ENCODE peak calls at places on chromosome 9, in eight cellular contexts. A is cardiac muscle cell, B is ovary, F is cardiac fibroblast, M is spleen, Q is fibroblast of the aortic adventitia, K is AG09319, S is glutamatergic neuron. R is an unnamed sample.

GRCh38 chr9:114827658-114828360 is 22.0 kb upstream of the TNFSF15 start:
- DNase-seq in Q (no peak), B (no peak), A (no peak), F (no peak), S (no peak), K (no peak), M (no peak), R (no peak)

GRCh38 chr9:109816490-109816889 is 36.5 kb downstream of the PALM2AKAP2 start:
- DNase-seq in M (no peak), K (peak), F (peak), A (peak), Q (peak), S (no peak), B (no peak), R (no peak)

GRCh38 chr9:80175286-80175906 is 603.6 kb downstream of the TLE4 start:
- DNase-seq in M (no peak), Q (peak), S (peak), A (peak), B (no peak), F (peak), K (peak), R (no peak)

GRCh38 chr9:34279431-34279830 is 49.6 kb downstream of the KIF24 start:
- DNase-seq in Q (no peak), B (no peak), F (peak), K (no peak), M (no peak), S (no peak), A (peak), R (no peak)

GRCh38 chr9:84953797-84954695 is 284.5 kb downstream of the NTRK2 start:
- DNase-seq in M (peak), S (peak), F (peak), Q (peak), B (peak), A (peak), K (peak), R (peak)

GRCh38 chr9:98944130-98945074 is 695 bp downstream of the COL15A1 start:
- DNase-seq in B (peak), S (peak), K (no peak), F (peak), M (no peak), A (peak), Q (no peak), R (no peak)

GRCh38 chr9:114000671-114001409 is 77.3 kb downstream of the AMBP start:
- DNase-seq in Q (peak), S (no peak), A (no peak), B (peak), K (no peak), M (peak), F (no peak), R (no peak)

GRCh38 chr9:3525088-3525835 is 539 bp downstream of the RFX3 start:
- DNase-seq in S (peak), A (no peak), M (peak), F (peak), K (no peak), Q (no peak), B (no peak), R (peak)

GRCh38 chr9:37984672-37985611 is 81.0 kb upstream of the SLC25A51 start:
- DNase-seq in F (peak), S (no peak), M (peak), K (no peak), Q (peak), B (no peak), A (peak), R (no peak)

GRCh38 chr9:136705564-136705963 is 6.8 kb upstream of the DIPK1B start:
- DNase-seq in B (no peak), F (no peak), S (no peak), K (no peak), M (no peak), Q (no peak), A (no peak), R (no peak)

GRCh38 chr9:87383341-87384150 is 114.1 kb upstream of the DAPK1 start:
- DNase-seq in S (no peak), Q (peak), B (no peak), K (no peak), M (no peak), F (no peak), A (no peak), R (no peak)

GRCh38 chr9:120612218-120612617 is 32.3 kb upstream of the CDK5RAP2 start:
- DNase-seq in S (no peak), M (no peak), K (no peak), B (no peak), A (peak), Q (no peak), F (peak), R (no peak)

GRCh38 chr9:128635266-128636023 is 21.2 kb downstream of the DYNC2I2 start:
- DNase-seq in B (peak), S (peak), M (peak), K (peak), F (peak), A (peak), Q (peak), R (peak)
- TF ChIP-seq CTCF in B (peak), S (peak), M (peak), K (peak), F (peak), A (peak), Q (peak), R (peak)

DNA sequence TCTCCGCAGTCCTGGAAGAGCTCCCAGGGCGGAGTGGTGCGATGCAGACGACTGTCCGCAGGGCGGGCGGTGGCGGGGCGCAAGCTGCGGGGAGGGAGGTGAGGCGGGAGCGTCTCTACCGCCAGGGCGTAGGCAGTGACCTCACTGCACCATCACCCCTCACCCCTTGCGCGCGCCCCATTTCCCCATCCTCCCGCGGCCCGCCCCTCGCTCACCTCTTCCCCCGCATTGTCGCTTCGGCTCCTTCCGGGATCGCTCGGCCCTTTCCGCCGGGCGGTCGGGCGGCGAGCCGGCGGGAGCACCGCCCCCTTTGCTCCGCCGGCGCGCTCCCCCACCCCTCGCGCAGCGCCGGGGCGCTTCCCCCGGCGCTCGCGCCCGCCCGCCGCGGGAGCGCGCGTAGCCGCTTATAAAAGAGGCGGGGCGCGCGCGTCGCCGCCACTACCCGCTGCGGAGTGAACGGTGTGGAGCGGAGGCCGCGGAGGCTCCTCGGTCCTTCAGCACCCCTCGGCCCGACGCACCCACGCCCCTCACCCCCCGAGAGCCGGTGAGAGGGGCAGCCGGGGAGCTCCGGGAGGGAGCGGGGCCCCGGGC is at the start of gene SPTAN1:
- DNase-seq in K (peak), M (peak), A (peak), S (peak), B (peak), Q (peak), F (peak), R (peak)
- TF ChIP-seq CTCF in K (no peak), M (peak), A (no peak), S (no peak), B (no peak), Q (no peak), F (no peak), R (no peak)

DNA sequence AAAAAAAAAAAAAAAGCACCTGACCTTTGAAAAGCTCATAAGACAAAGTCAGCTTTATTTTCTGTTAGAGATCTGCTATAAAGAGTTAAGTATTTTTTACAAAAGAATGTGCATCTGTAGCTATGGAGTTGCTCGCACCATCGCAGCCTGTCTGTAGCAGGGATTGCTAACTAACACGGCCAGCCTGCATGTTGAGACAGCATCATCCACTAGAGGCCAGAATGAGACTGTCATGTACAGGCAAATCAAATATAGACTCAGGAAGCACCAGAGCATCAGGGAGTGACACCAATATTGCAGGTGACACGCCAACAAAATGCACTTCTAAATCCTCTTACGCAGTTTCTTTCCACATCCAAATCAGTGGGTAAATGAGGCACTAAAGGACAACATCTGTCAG is 136.3 kb upstream of the RASEF start:
- DNase-seq in M (no peak), A (peak), S (peak), F (peak), B (peak), Q (peak), K (peak), R (no peak)
- TF ChIP-seq CTCF in M (peak), A (peak), S (peak), F (peak), B (peak), Q (peak), K (peak), R (peak)

GRCh38 chr9:90547896-90548295 is 94.7 kb downstream of the DIRAS2 start:
- DNase-seq in B (no peak), K (no peak), S (no peak), F (no peak), A (no peak), Q (no peak), M (no peak), R (no peak)
- TF ChIP-seq CTCF in B (no peak), K (no peak), S (no peak), F (no peak), A (peak), Q (no peak), M (no peak), R (no peak)

GRCh38 chr9:129875687-129876395 is 40.6 kb downstream of the USP20 start:
- DNase-seq in B (no peak), A (no peak), M (no peak), F (no peak), S (peak), K (no peak), Q (no peak), R (no peak)

GRCh38 chr9:129873563-129873962 is 38.3 kb downstream of the USP20 start:
- DNase-seq in A (no peak), M (no peak), S (no peak), K (no peak), B (no peak), F (no peak), Q (no peak), R (no peak)

GRCh38 chr9:129874261-129875101 is 39.2 kb downstream of the USP20 start:
- DNase-seq in K (no peak), A (no peak), S (no peak), F (no peak), B (no peak), M (no peak), Q (no peak), R (no peak)

GRCh38 chr9:129876815-129877214 is 41.6 kb downstream of the USP20 start:
- DNase-seq in K (no peak), A (no peak), M (no peak), F (no peak), S (no peak), Q (no peak), B (no peak), R (no peak)

DNA sequence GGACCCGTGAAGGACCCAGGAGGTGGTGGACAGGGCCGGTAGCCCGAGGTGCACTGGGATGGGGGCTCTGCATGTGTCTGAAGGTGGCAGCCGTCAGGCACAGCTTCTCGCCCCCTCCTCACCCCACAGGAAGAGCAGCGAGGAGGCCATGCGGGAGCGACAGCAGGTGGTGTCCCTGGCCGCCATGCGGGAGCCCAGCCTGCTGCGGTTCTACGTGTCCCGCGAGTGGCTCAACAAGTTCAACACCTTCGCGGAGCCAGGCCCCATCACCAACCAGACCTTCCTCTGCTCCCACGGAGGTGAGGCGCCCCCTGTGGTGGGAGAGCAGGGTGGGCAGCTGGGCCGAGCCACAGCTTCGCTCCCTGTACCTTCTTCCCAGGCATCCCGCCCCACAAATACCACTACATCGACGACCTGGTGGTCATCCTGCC is 39.9 kb downstream of the USP20 start:
- DNase-seq in S (peak), A (no peak), F (no peak), M (no peak), B (no peak), Q (no peak), K (no peak), R (no peak)
- TF ChIP-seq CTCF in S (peak), A (peak), F (peak), M (no peak), B (no peak), Q (no peak), K (no peak), R (no peak)

R was measured in mesothelial cell of epicardium.